ENCODE peak calls at places on chromosome 17, in nine cellular contexts. A is nephron progenitor cell, W is stomach, Z is colonic mucosa, F is tibial artery, L is cardiac muscle cell, M is cardiac fibroblast, E is thoracic aorta, J is MCF 10A. C is an unnamed sample.

GRCh38 chr17:39699818-39700147 is at the start of gene ERBB2:
- DNase-seq in W (peak), J (peak), A (peak), F (peak), E (no peak), M (peak), L (peak), Z (peak), C (no peak)

GRCh38 chr17:2954898-2955445 is 108.4 kb downstream of the OR1D5 start:
- DNase-seq in Z (no peak), L (no peak), A (no peak), M (peak), J (peak), E (no peak), W (peak), F (no peak), C (no peak)

GRCh38 chr17:81040791-81041337 is 5.9 kb downstream of the BAIAP2 start:
- DNase-seq in A (no peak), J (peak), Z (no peak), L (no peak), W (no peak), E (no peak), F (no peak), M (peak), C (no peak)

GRCh38 chr17:78558181-78558850 is 18.9 kb downstream of the DNAH17 start:
- DNase-seq in F (no peak), Z (no peak), M (peak), A (no peak), E (no peak), J (no peak), W (no peak), L (no peak), C (no peak)

GRCh38 chr17:44045493-44045892 is 21.0 kb downstream of the LSM12 start:
- DNase-seq in J (no peak), F (no peak), A (no peak), L (no peak), W (no peak), M (no peak), E (no peak), Z (no peak), C (no peak)

GRCh38 chr17:71168083-71168741 is 952.6 kb upstream of the SOX9 start:
- DNase-seq in W (no peak), J (no peak), L (peak), F (no peak), A (no peak), Z (no peak), M (no peak), E (no peak), C (no peak)

GRCh38 chr17:79024901-79025737 is 1.1 kb downstream of the C1QTNF1 start:
- DNase-seq in M (peak), A (no peak), W (peak), Z (peak), J (no peak), L (peak), E (no peak), F (peak), C (no peak)

GRCh38 chr17:82332669-82333278 is 792 bp downstream of the SECTM1 start:
- DNase-seq in M (peak), A (no peak), J (peak), Z (no peak), F (no peak), L (no peak), W (peak), E (no peak), C (peak)

GRCh38 chr17:45171338-45172231 is 9.9 kb downstream of the HEXIM2 start:
- DNase-seq in L (peak), A (peak), W (peak), F (peak), Z (peak), E (no peak), J (peak), M (no peak), C (peak)

GRCh38 chr17:10192500-10192899 is 5.9 kb downstream of the GAS7 start:
- DNase-seq in J (no peak), E (no peak), W (no peak), F (no peak), M (no peak), L (no peak), A (no peak), Z (no peak), C (no peak)

GRCh38 chr17:81871387-81872120 is 417 bp upstream of the ARHGDIA start:
- DNase-seq in M (peak), W (peak), J (peak), L (peak), F (peak), E (peak), Z (peak), A (peak), C (peak)

GRCh38 chr17:34820922-34821321 is 140.3 kb downstream of the CCT6B start:
- DNase-seq in Z (no peak), M (no peak), L (no peak), A (no peak), J (no peak), F (no peak), E (no peak), W (no peak), C (no peak)

GRCh38 chr17:81960130-81960958 is 643 bp downstream of the NOTUM start:
- DNase-seq in J (no peak), E (no peak), M (no peak), A (peak), L (no peak), W (no peak), Z (no peak), F (no peak), C (no peak)

GRCh38 chr17:8121531-8122390 is 2.1 kb downstream of the HES7 start:
- DNase-seq in L (peak), W (no peak), E (no peak), F (no peak), M (peak), A (peak), J (peak), Z (peak), C (no peak)

GRCh38 chr17:58317421-58318064 is 11.1 kb downstream of the TSPOAP1 start:
- DNase-seq in Z (peak), E (no peak), L (peak), F (peak), J (peak), W (peak), A (peak), M (peak), C (peak)
- TF ChIP-seq CTCF in Z (peak), E (no peak), L (peak), F (peak), J (peak), W (peak), A (peak), M (peak), C (peak)

GRCh38 chr17:67476787-67477335 is 99.8 kb downstream of the PITPNC1 start:
- DNase-seq in W (no peak), F (no peak), M (no peak), Z (no peak), J (no peak), L (no peak), E (no peak), A (no peak), C (no peak)
- TF ChIP-seq CTCF in W (no peak), F (no peak), M (no peak), Z (no peak), J (no peak), L (no peak), E (no peak), A (no peak), C (no peak)

GRCh38 chr17:15029469-15029868 is 235.7 kb downstream of the PMP22 start:
- DNase-seq in A (no peak), E (no peak), J (no peak), M (no peak), F (no peak), L (no peak), W (no peak), Z (no peak), C (no peak)

GRCh38 chr17:15026088-15026487 is 239.0 kb downstream of the PMP22 start:
- DNase-seq in L (no peak), M (no peak), J (no peak), Z (no peak), F (no peak), W (no peak), E (no peak), A (no peak), C (no peak)

GRCh38 chr17:15019158-15019557 is 246.0 kb downstream of the PMP22 start:
- DNase-seq in L (no peak), E (no peak), M (no peak), Z (no peak), A (no peak), J (no peak), F (no peak), W (no peak), C (no peak)

GRCh38 chr17:15027853-15028252 is 237.3 kb downstream of the PMP22 start:
- DNase-seq in Z (no peak), E (no peak), L (no peak), F (no peak), W (no peak), M (no peak), J (no peak), A (no peak), C (no peak)

DNA sequence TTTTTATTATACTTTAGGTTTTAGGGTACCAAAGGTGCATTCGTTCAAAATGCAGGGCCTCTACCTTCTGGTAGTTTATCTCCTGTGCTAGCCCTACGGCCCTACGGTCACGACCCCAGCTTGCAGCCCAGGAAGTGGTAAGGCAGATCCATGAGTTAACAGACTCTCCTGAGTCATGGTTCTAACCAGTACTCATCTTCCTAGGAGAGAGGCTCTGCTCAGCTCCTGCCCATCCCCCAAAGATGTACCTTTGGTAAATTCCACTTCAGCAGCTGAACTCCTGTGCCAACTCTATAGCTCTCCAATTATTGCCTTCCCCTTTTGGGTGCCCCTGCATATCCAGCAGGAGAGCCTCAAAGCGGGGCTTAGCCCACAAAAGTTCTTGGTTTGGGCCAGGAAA is 241.5 kb downstream of the PMP22 start:
- DNase-seq in J (no peak), A (no peak), W (no peak), E (no peak), M (no peak), Z (no peak), L (no peak), F (no peak), C (no peak)
- TF ChIP-seq CTCF in J (no peak), A (no peak), W (no peak), E (no peak), M (no peak), Z (no peak), L (no peak), F (no peak), C (no peak)

DNA sequence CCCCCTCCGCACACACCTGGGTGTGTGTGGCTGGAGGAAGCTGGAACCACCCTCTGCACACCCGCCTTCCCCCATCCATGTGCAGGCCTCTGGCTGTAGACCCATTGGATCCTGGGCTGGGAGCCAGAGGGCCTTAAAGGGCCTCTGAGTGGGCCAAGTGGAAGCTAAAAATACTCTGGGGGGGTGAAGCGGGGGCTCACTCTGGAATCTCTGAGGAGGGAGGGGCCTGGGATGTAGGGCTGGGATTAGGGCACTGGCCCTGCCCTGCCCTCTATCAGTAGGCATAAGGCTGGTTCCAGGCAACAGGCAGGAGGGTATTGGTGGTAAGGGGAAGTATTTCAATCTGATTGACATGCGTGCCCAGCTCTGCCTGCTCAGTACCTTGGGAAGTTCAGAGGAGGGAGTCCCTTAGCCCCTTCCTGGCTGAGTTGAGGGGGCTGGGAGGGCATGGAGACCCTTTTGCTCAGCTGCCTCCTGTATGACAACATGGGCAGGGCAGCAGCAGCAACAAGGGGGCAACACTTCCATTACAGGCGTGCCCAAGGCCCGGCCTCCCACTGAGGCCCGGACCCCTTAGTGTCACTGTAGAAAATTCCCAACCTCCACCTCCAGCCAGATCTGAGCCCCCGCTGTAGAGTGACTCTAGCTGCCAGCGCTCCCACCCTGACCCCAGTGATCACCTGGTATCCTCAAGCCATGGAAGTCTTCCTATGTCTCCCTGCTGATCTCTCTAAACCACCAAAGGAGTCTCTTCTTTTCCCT is 5.2 kb downstream of the ITGA3 start:
- DNase-seq in J (peak), M (peak), A (no peak), W (peak), F (peak), E (peak), L (peak), Z (peak), C (no peak)
- TF ChIP-seq CTCF in J (no peak), M (no peak), A (no peak), W (no peak), F (no peak), E (no peak), L (no peak), Z (no peak), C (no peak)

C was measured in CD14-positive monocyte.